ENCODE peak calls at places on chromosomes 12 and 14, in five cellular contexts. D is tibial artery, O is HEK293T, T is AG09309, N is NCI-H460. V is an unnamed sample.

GRCh38 chr14:39807271-39807670 is 375.0 kb upstream of the FBXO33 start:
- DNase-seq in N (no peak), T (no peak), O (no peak), D (no peak), V (no peak)

GRCh38 chr14:54556535-54556934 is 10.4 kb upstream of the SAMD4A start:
- DNase-seq in O (no peak), T (no peak), D (no peak), N (no peak), V (no peak)

GRCh38 chr12:96335270-96335669 is 65.0 kb downstream of the CDK17 start:
- DNase-seq in N (no peak), D (no peak), O (no peak), T (no peak), V (no peak)

GRCh38 chr12:94186461-94187237 is 38.3 kb downstream of the PLXNC1 start:
- DNase-seq in D (peak), O (no peak), N (no peak), T (no peak), V (no peak)

GRCh38 chr12:106097011-106097410 is 41.7 kb downstream of the NUAK1 start:
- DNase-seq in T (no peak), N (no peak), D (no peak), O (no peak), V (no peak)

GRCh38 chr14:35140718-35141581 is 18.6 kb downstream of the PRORP start:
- DNase-seq in T (no peak), N (peak), D (no peak), O (no peak), V (no peak)

GRCh38 chr12:109554761-109555160 is 18.5 kb downstream of the MMAB start:
- DNase-seq in T (no peak), O (no peak), D (no peak), N (no peak), V (no peak)

GRCh38 chr12:93813972-93814821 is 137.0 kb downstream of the CRADD start:
- DNase-seq in D (peak), T (no peak), O (no peak), N (no peak), V (no peak)

GRCh38 chr14:100221419-100222218 is 17.3 kb upstream of the YY1 start:
- DNase-seq in O (peak), T (no peak), D (no peak), N (peak), V (no peak)

GRCh38 chr14:85578925-85579324 is 49.0 kb downstream of the FLRT2 start:
- DNase-seq in N (no peak), O (no peak), T (no peak), D (no peak), V (no peak)

GRCh38 chr14:54483848-54484247 is 4.9 kb downstream of the GMFB start:
- DNase-seq in D (no peak), O (no peak), N (no peak), T (no peak), V (no peak)

GRCh38 chr12:109678732-109679131 is 34.9 kb upstream of the FAM222A start:
- DNase-seq in N (no peak), T (no peak), D (no peak), O (no peak), V (no peak)